ENCODE peak calls at places on chromosomes 6 and 20, in nine cellular contexts. P is PC-9, K is astrocyte of the cerebellum, N is endothelial cell of umbilical vein, B is Peyer's patch, L is ascending aorta, T is lower lobe of right lung, M is neural progenitor cell, V is fibroblast of mammary gland. C is an unnamed sample.

GRCh38 chr20:34582911-34583310 is 24.4 kb downstream of the MAP1LC3A start:
- DNase-seq in M (no peak), N (no peak), K (no peak), P (no peak), B (no peak), V (peak; percentile 37), T (no peak), L (no peak), C (no peak)

GRCh38 chr6:143090314-143091044 is 29.8 kb downstream of the AIG1 start:
- DNase-seq in V (no peak), K (no peak), P (no peak), L (no peak), N (no peak), M (no peak), T (no peak), B (no peak), C (no peak)

GRCh38 chr20:23050847-23051627 is 1.6 kb upstream of the THBD start:
- DNase-seq in P (peak; percentile 73), B (peak; percentile 69), M (peak; percentile 93), V (peak; percentile 87), L (peak; percentile 49), T (peak; percentile 90), N (peak; percentile 94), K (peak; percentile 52), C (peak; percentile 96)

GRCh38 chr20:46128310-46129151 is 10.4 kb downstream of the CD40 start:
- DNase-seq in L (no peak), M (peak; percentile 75), T (no peak), B (peak; percentile 37), P (no peak), N (peak; percentile 30), K (no peak), V (no peak), C (peak; percentile 25)

GRCh38 chr6:92810913-92811312 is 608.4 kb downstream of the EPHA7 start:
- DNase-seq in B (no peak), V (peak; percentile 6), N (peak; percentile 45), P (peak; percentile 29), T (no peak), M (peak; percentile 83), K (peak; percentile 28), L (no peak), C (peak; percentile 65)

GRCh38 chr6:7243188-7243942 is 69.6 kb downstream of the SSR1 start:
- DNase-seq in M (peak; percentile 83), T (peak; percentile 3), L (no peak), B (no peak), P (peak; percentile 53), K (peak; percentile 45), V (peak; percentile 70), N (peak; percentile 69), C (peak; percentile 76)

GRCh38 chr20:52076164-52076563 is 115.4 kb downstream of the ZFP64 start:
- DNase-seq in K (peak; percentile 42), L (no peak), T (no peak), N (peak; percentile 43), P (no peak), V (no peak), B (no peak), M (no peak), C (peak; percentile 81)

GRCh38 chr6:33014841-33015634 is 5.6 kb upstream of the HLA-DOA start:
- DNase-seq in B (no peak), P (peak; percentile 45), V (peak; percentile 86), L (no peak), M (peak; percentile 81), K (peak; percentile 81), T (no peak), N (peak; percentile 85), C (peak; percentile 94)

GRCh38 chr6:109265530-109265929 is 116.7 kb downstream of the CD164 start:
- DNase-seq in B (no peak), T (no peak), L (no peak), P (no peak), K (no peak), N (no peak), V (no peak), M (no peak), C (no peak)

GRCh38 chr6:34656378-34657036 is 40.1 kb downstream of the ILRUN start:
- DNase-seq in M (no peak), T (no peak), V (peak; percentile 92), L (no peak), N (peak; percentile 80), P (no peak), B (no peak), K (peak; percentile 16), C (peak; percentile 59)

GRCh38 chr20:41095110-41095969 is 42.0 kb upstream of the PLCG1 start:
- DNase-seq in B (peak; percentile 61), M (peak; percentile 72), N (peak; percentile 71), L (no peak), V (peak; percentile 71), P (peak; percentile 49), T (peak; percentile 65), K (peak; percentile 45), C (peak; percentile 80)

GRCh38 chr20:4130404-4131189 is 115.2 kb upstream of the RNF24 start:
- DNase-seq in N (peak; percentile 68), T (no peak), P (no peak), L (no peak), B (no peak), V (peak; percentile 82), K (no peak), M (no peak), C (peak; percentile 47)

GRCh38 chr6:87164004-87164403 is 8.6 kb downstream of the ZNF292 start:
- DNase-seq in T (no peak), P (no peak), L (no peak), B (no peak), K (no peak), N (no peak), V (peak; percentile 7), M (no peak), C (no peak)

GRCh38 chr6:10382322-10382721 is 32.6 kb downstream of the TFAP2A start:
- DNase-seq in B (no peak), M (peak; percentile 50), L (no peak), V (no peak), P (no peak), T (no peak), N (no peak), K (no peak), C (no peak)

GRCh38 chr6:17450825-17451224 is 57.4 kb downstream of the CAP2 start:
- DNase-seq in B (no peak), P (no peak), N (peak; percentile 43), T (no peak), M (no peak), K (no peak), L (no peak), V (no peak), C (no peak)

DNA sequence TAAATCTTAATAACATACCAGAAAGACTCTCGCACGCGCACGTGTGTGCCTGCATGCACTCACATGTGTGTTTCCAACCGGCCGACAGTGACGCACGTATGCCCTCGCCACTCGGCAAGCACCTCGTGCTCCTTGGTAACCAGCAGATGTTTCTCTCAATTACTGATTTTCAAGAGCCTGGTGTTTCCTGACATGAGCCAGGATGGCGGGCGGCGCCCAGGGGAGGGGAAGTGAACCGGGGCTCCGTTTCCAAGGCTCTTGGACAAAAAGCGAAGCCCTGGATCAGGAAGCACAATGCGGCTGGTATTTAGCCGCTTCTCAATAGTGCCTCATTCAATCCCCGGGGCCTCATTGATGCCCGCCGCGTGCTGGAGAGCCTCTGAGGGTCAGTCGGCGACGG is 37.7 kb downstream of the PMEPA1 start:
- DNase-seq in B (no peak), P (no peak), K (no peak), N (peak; percentile 86), L (peak; percentile 63), T (peak; percentile 77), V (peak; percentile 12), M (peak; percentile 63), C (no peak)
- H3K4me3 ChIP-seq in B (no peak overlapping the region), P (no peak overlapping the region), K (no peak overlapping the region), N (no peak overlapping the region), L (peak overlapping the region; percentile 42), T (no peak overlapping the region), V (no peak overlapping the region), M (no peak overlapping the region), C (no peak overlapping the region)

GRCh38 chr20:288956-289692 is 1.4 kb downstream of the C20orf96 start:
- DNase-seq in B (no peak), V (no peak), T (no peak), P (no peak), K (no peak), L (no peak), M (no peak), N (peak; percentile 23), C (no peak)

GRCh38 chr20:289693-290080 is 863 bp downstream of the C20orf96 start:
- DNase-seq in L (no peak), P (no peak), M (no peak), K (no peak), B (no peak), V (no peak), T (no peak), N (no peak), C (no peak)

GRCh38 chr20:294602-295001 is 2.8 kb upstream of the ZCCHC3 start:
- DNase-seq in L (no peak), T (no peak), K (no peak), B (no peak), V (no peak), N (no peak), M (no peak), P (no peak), C (no peak)

GRCh38 chr20:286508-286907 is 4.0 kb downstream of the C20orf96 start:
- DNase-seq in N (no peak), P (no peak), L (no peak), V (no peak), M (no peak), K (no peak), B (no peak), T (no peak), C (no peak)

GRCh38 chr20:290081-290831 is at the start of gene C20orf96:
- DNase-seq in T (peak; percentile 96), V (peak; percentile 96), M (peak; percentile 97), N (peak; percentile 94), L (peak; percentile 56), P (peak; percentile 93), K (peak; percentile 88), B (peak; percentile 96), C (peak; percentile 97)
- TF ChIP-seq CTCF in T (peak; percentile 46), V (peak; percentile 47), M (peak; percentile 53), N (peak; percentile 22), L (peak; percentile 35), P (peak; percentile 58), K (peak; percentile 68), B (peak; percentile 50), C (peak; percentile 73)

GRCh38 chr6:28597217-28597835 is 71.6 kb downstream of the GPX5 start:
- DNase-seq in V (peak; percentile 78), K (no peak), L (no peak), N (peak; percentile 48), P (peak; percentile 61), B (no peak), M (peak; percentile 66), T (no peak), C (peak; percentile 72)
- H3K4me3 ChIP-seq in V (peak overlapping the region; percentile 63), K (peak overlapping the region; percentile 35), L (no peak overlapping the region), N (peak overlapping the region; percentile 13), P (peak overlapping the region; percentile 60), B (no peak overlapping the region), M (peak overlapping the region; percentile 60), T (no peak overlapping the region), C (peak overlapping the region; percentile 46)

DNA sequence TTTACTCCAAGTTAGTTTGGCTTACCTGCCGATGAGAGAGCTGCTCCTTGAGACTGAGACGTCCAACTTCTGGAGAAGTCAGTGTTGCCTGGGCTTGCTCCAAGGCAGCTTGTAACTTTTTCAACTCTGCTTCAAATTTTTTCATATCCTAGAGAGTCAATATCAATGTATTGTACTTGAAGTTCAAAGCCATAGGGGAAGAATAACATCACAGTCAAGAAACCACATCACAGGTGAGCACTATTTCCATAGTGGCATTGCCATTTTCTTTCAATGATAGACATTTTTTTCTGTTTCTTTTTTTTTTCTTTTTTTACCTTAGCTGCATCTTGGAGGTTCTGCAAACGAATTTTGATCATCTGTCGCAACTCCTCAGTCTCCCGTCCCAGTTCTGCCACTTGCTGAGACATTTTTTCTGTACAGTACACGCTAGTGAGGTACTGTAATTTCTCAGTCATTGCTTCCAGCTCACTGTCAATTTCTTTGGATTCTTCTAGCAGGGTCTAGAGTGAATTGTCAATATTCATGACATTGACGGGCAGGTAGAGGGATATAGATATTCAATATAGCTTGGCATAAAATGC is 326.7 kb downstream of the SYNE1 start:
- DNase-seq in N (no peak), B (no peak), L (no peak), P (no peak), T (no peak), K (no peak), V (no peak), M (no peak), C (no peak)
- TF ChIP-seq CTCF in N (no peak), B (no peak), L (no peak), P (no peak), T (no peak), K (no peak), V (no peak), M (no peak), C (no peak)